ENCODE peak calls at places on chromosomes 16 and 17, in four cellular contexts. One of them, this sample, is unnamed.
A peak's percentile ranks its signal among the peaks of the same experiment; 100 is the strongest.

GRCh38 chr17:38877130-38877851 is 7.4 kb downstream of the LASP1 start:
- DNase-seq in upper lobe of right lung: no peak
- DNase-seq in thoracic aorta: no peak
- DNase-seq in uterus: no peak
- DNase-seq in this sample: no peak

GRCh38 chr16:86466695-86467406 is 43.5 kb upstream of the FOXF1 start:
- DNase-seq in upper lobe of right lung: no peak
- DNase-seq in thoracic aorta: no peak
- DNase-seq in uterus: no peak
- DNase-seq in this sample: peak; percentile 83

GRCh38 chr17:37067555-37068111 is 118.9 kb downstream of the AATF start:
- DNase-seq in thoracic aorta: no peak
- DNase-seq in upper lobe of right lung: no peak
- DNase-seq in uterus: no peak
- DNase-seq in this sample: peak; percentile 31

GRCh38 chr17:45092932-45093430 is 31.9 kb downstream of the NMT1 start:
- DNase-seq in upper lobe of right lung: peak; percentile 82
- DNase-seq in uterus: peak; percentile 84
- DNase-seq in thoracic aorta: peak; percentile 92
- DNase-seq in this sample: peak; percentile 99

GRCh38 chr16:65318138-65318537 is 196.3 kb upstream of the CDH11 start:
- DNase-seq in upper lobe of right lung: no peak
- DNase-seq in uterus: no peak
- DNase-seq in thoracic aorta: no peak
- DNase-seq in this sample: no peak

GRCh38 chr16:50152386-50152806 is 710 bp upstream of the TENT4B start:
- DNase-seq in thoracic aorta: no peak
- DNase-seq in uterus: peak; percentile 46
- DNase-seq in upper lobe of right lung: no peak
- DNase-seq in this sample: no peak

GRCh38 chr17:75323043-75323591 is 33.9 kb upstream of the SLC25A19 start:
- DNase-seq in uterus: peak; percentile 83
- DNase-seq in thoracic aorta: peak; percentile 67
- DNase-seq in upper lobe of right lung: peak; percentile 83
- DNase-seq in this sample: peak; percentile 91

GRCh38 chr17:44122825-44123355 is 551 bp downstream of the HDAC5 start:
- DNase-seq in thoracic aorta: no peak
- DNase-seq in upper lobe of right lung: no peak
- DNase-seq in uterus: no peak
- DNase-seq in this sample: peak; percentile 46

GRCh38 chr16:31480851-31481250 is 2.1 kb upstream of the SLC5A2 start:
- DNase-seq in uterus: no peak
- DNase-seq in thoracic aorta: no peak
- DNase-seq in upper lobe of right lung: peak; percentile 62
- DNase-seq in this sample: no peak

GRCh38 chr17:8290043-8290442 is 1.6 kb downstream of the RANGRF start:
- DNase-seq in uterus: no peak
- DNase-seq in thoracic aorta: no peak
- DNase-seq in upper lobe of right lung: no peak
- DNase-seq in this sample: no peak

GRCh38 chr17:44128383-44128782 is 4.9 kb upstream of the HDAC5 start:
- DNase-seq in thoracic aorta: no peak
- DNase-seq in upper lobe of right lung: no peak
- DNase-seq in uterus: no peak
- DNase-seq in this sample: no peak

GRCh38 chr17:66580601-66581385 is 254.1 kb upstream of the CACNG5 start:
- DNase-seq in thoracic aorta: no peak
- DNase-seq in upper lobe of right lung: no peak
- DNase-seq in uterus: peak; percentile 43
- DNase-seq in this sample: peak; percentile 57

GRCh38 chr17:9512323-9513168 is 63.1 kb downstream of the STX8 start:
- DNase-seq in uterus: no peak
- DNase-seq in thoracic aorta: no peak
- DNase-seq in upper lobe of right lung: no peak
- DNase-seq in this sample: peak; percentile 62

GRCh38 chr16:74936902-74937560 is 47.9 kb downstream of the WDR59 start:
- DNase-seq in thoracic aorta: no peak
- DNase-seq in upper lobe of right lung: no peak
- DNase-seq in uterus: no peak
- DNase-seq in this sample: peak; percentile 56

GRCh38 chr17:22270381-22270780 is 578.1 kb downstream of the KCNJ18 start:
- DNase-seq in thoracic aorta: no peak
- DNase-seq in upper lobe of right lung: no peak
- DNase-seq in uterus: no peak
- DNase-seq in this sample: no peak

GRCh38 chr17:22272363-22273146 is 580.2 kb downstream of the KCNJ18 start:
- DNase-seq in uterus: no peak
- DNase-seq in thoracic aorta: no peak
- DNase-seq in upper lobe of right lung: peak; percentile 10
- DNase-seq in this sample: no peak

GRCh38 chr17:22277595-22277994 is 585.3 kb downstream of the KCNJ18 start:
- DNase-seq in upper lobe of right lung: peak; percentile 31
- DNase-seq in thoracic aorta: no peak
- DNase-seq in uterus: no peak
- DNase-seq in this sample: no peak

GRCh38 chr17:22268912-22269220 is 576.5 kb downstream of the KCNJ18 start:
- DNase-seq in thoracic aorta: no peak
- DNase-seq in upper lobe of right lung: no peak
- DNase-seq in uterus: no peak
- DNase-seq in this sample: no peak

DNA sequence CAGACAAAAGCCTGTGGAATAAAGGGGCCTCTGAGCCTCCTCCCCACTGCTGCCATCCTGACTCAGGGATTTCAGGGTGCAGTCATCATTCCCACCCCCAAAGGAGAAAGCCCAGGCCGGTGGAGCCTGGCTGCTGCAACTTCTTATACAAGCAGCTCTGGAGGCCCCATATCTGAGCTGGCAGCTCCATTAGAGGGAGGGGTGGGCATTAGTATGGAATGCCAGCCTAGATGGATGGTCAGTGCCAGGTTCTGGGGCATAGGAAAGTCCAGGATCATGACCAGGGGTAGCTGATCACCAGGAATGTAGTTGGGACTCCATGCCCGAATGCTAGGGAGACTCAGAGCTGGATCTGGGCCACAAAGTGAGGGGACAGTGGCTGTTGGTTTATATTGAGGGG is 581.0 kb downstream of the KCNJ18 start:
- DNase-seq in uterus: no peak
- DNase-seq in thoracic aorta: no peak
- DNase-seq in upper lobe of right lung: peak; percentile 54
- DNase-seq in this sample: no peak
- H3K9me3 ChIP-seq in uterus: no peaks in the 10 kb centered on the region
- H3K9me3 ChIP-seq in thoracic aorta: no peaks in the 10 kb centered on the region
- H3K9me3 ChIP-seq in upper lobe of right lung: no peaks in the 10 kb centered on the region
- H3K9me3 ChIP-seq in this sample: no peaks in the 10 kb centered on the region

DNA sequence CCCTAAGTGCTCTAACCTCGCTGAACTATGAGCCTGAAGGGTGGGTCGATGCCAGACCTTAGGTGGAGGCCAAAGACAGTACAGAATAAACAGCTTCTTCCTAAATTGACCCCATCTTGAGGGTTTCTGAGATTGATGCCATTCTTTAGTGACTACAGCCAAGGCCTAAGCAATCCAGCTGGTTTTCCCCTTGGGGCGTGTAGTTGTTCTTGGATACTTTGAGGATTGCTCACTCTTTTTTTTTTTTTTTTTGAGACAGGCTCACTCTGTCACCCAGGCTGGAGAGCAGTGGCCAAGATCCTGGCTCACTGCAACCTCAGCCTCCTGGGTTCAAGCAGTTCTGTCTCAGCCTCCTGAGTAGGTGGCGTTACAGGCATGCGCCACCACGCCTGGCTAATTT is 2.0 kb downstream of the OVCA2 start:
- DNase-seq in upper lobe of right lung: no peak
- DNase-seq in thoracic aorta: no peak
- DNase-seq in uterus: no peak
- DNase-seq in this sample: no peak
- H3K27ac ChIP-seq in upper lobe of right lung: no peak overlapping the region
- H3K27ac ChIP-seq in thoracic aorta: no peak overlapping the region
- H3K27ac ChIP-seq in uterus: no peak overlapping the region
- H3K27ac ChIP-seq in this sample: peak overlapping the region; percentile 16

DNA sequence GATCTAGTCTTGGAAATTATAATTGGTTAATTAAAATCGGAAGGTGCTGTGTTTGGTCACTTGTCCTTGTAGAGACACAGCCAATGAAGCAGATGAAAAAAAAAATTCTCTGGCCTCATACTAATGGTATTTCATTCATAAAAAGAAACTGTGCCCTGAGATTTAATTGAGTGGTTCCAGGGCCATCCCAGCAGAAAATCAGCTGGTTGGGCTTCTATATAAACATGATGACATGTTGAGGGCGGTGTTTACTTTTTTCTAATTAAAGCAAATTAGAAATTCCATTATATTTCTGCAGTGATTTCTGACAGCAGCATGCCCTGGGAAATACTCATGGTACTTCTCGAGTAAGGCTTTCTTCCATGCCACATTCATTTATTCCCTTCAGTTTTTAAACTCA is 191.9 kb upstream of the KCNJ16 start:
- DNase-seq in upper lobe of right lung: no peak
- DNase-seq in thoracic aorta: no peak
- DNase-seq in uterus: no peak
- DNase-seq in this sample: no peak
- H3K9me3 ChIP-seq in upper lobe of right lung: no peaks in the 10 kb centered on the region
- H3K9me3 ChIP-seq in thoracic aorta: no peaks in the 10 kb centered on the region
- H3K9me3 ChIP-seq in uterus: no peaks in the 10 kb centered on the region
- H3K9me3 ChIP-seq in this sample: no peaks in the 10 kb centered on the region

GRCh38 chr17:59439261-59439660 is 107.8 kb downstream of the YPEL2 start:
- DNase-seq in upper lobe of right lung: no peak
- DNase-seq in uterus: no peak
- DNase-seq in thoracic aorta: no peak
- DNase-seq in this sample: no peak

GRCh38 chr17:59440757-59441458 is 109.5 kb downstream of the YPEL2 start:
- DNase-seq in upper lobe of right lung: peak; percentile 78
- DNase-seq in uterus: peak; percentile 86
- DNase-seq in thoracic aorta: peak; percentile 96
- DNase-seq in this sample: peak; percentile 93

GRCh38 chr17:59437766-59438165 is 106.3 kb downstream of the YPEL2 start:
- DNase-seq in upper lobe of right lung: no peak
- DNase-seq in thoracic aorta: no peak
- DNase-seq in uterus: no peak
- DNase-seq in this sample: no peak

GRCh38 chr17:59441459-59442096 is 110.1 kb downstream of the YPEL2 start:
- DNase-seq in upper lobe of right lung: no peak
- DNase-seq in uterus: no peak
- DNase-seq in thoracic aorta: no peak
- DNase-seq in this sample: no peak

GRCh38 chr17:59439711-59440110 is 108.3 kb downstream of the YPEL2 start:
- DNase-seq in uterus: no peak
- DNase-seq in upper lobe of right lung: no peak
- DNase-seq in thoracic aorta: no peak
- DNase-seq in this sample: no peak
- H3K27ac ChIP-seq in uterus: peak overlapping the region; percentile 67
- H3K27ac ChIP-seq in upper lobe of right lung: no peak overlapping the region
- H3K27ac ChIP-seq in thoracic aorta: peak overlapping the region; percentile 91
- H3K27ac ChIP-seq in this sample: peak overlapping the region; percentile 20

DNA sequence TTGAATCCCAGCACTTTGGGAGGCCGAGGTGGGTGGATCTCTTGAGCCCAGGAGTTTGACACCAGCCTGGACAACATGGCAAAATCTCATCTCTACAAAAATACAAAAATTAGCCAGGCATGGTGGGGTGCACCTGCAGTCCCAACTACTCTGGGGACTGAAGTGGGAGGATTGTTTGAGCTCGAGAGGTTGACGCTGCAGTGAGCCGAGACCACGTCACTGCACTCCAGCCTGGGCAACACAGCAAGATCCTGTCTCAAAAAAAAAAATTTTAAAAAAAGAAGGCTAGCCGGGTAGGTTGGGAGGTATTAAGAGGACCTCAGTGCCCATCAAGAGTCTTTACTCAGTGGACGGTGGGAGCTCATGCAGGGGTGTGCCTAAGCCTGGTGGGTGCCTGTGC is 3.8 kb upstream of the NPTX1 start:
- DNase-seq in thoracic aorta: no peak
- DNase-seq in upper lobe of right lung: no peak
- DNase-seq in uterus: no peak
- DNase-seq in this sample: no peak
- H3K9me3 ChIP-seq in thoracic aorta: no peaks in the 10 kb centered on the region
- H3K9me3 ChIP-seq in upper lobe of right lung: no peaks in the 10 kb centered on the region
- H3K9me3 ChIP-seq in uterus: no peaks in the 10 kb centered on the region
- H3K9me3 ChIP-seq in this sample: peaks cover 13% of the 10 kb centered on the region

GRCh38 chr16:23900480-23901177 is 64.8 kb downstream of the PRKCB start:
- DNase-seq in uterus: no peak
- DNase-seq in thoracic aorta: no peak
- DNase-seq in upper lobe of right lung: no peak
- DNase-seq in this sample: no peak
- H3K27ac ChIP-seq in uterus: no peak overlapping the region
- H3K27ac ChIP-seq in thoracic aorta: no peak overlapping the region
- H3K27ac ChIP-seq in upper lobe of right lung: no peak overlapping the region
- H3K27ac ChIP-seq in this sample: no peak overlapping the region

DNA sequence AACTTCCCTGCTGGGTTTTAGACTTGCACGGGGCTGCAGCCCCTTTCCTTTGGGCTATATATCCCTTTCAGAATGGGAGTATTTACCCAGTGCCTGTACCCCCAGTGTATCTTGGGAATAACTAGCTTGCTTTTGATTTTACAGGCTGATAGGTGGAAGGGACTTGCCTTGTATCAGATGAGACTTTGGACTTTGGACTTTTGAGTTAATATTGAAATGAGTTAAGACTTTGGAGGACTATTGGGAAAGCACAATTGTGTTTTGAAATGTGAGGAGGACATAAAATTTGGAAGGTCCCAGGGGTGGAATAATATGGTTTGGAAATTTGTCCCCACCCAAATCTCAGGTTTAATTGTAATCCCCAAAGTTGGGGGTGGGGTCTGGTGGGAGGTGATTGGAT is 393.8 kb upstream of the KIF2B start:
- DNase-seq in thoracic aorta: no peak
- DNase-seq in uterus: no peak
- DNase-seq in upper lobe of right lung: no peak
- DNase-seq in this sample: no peak
- H3K9me3 ChIP-seq in thoracic aorta: no peaks in the 10 kb centered on the region
- H3K9me3 ChIP-seq in uterus: no peaks in the 10 kb centered on the region
- H3K9me3 ChIP-seq in upper lobe of right lung: no peaks in the 10 kb centered on the region
- H3K9me3 ChIP-seq in this sample: peaks cover 5% of the 10 kb centered on the region

GRCh38 chr16:20968765-20969164 is 68.2 kb downstream of the LYRM1 start:
- DNase-seq in upper lobe of right lung: no peak
- DNase-seq in uterus: no peak
- DNase-seq in thoracic aorta: no peak
- DNase-seq in this sample: no peak

GRCh38 chr16:20966746-20967145 is 66.2 kb downstream of the LYRM1 start:
- DNase-seq in uterus: no peak
- DNase-seq in upper lobe of right lung: no peak
- DNase-seq in thoracic aorta: no peak
- DNase-seq in this sample: no peak

GRCh38 chr16:20976568-20976967 is 76.0 kb downstream of the LYRM1 start:
- DNase-seq in uterus: no peak
- DNase-seq in upper lobe of right lung: no peak
- DNase-seq in thoracic aorta: no peak
- DNase-seq in this sample: no peak

GRCh38 chr16:20969386-20969785 is 68.8 kb downstream of the LYRM1 start:
- DNase-seq in uterus: no peak
- DNase-seq in upper lobe of right lung: no peak
- DNase-seq in thoracic aorta: no peak
- DNase-seq in this sample: no peak

DNA sequence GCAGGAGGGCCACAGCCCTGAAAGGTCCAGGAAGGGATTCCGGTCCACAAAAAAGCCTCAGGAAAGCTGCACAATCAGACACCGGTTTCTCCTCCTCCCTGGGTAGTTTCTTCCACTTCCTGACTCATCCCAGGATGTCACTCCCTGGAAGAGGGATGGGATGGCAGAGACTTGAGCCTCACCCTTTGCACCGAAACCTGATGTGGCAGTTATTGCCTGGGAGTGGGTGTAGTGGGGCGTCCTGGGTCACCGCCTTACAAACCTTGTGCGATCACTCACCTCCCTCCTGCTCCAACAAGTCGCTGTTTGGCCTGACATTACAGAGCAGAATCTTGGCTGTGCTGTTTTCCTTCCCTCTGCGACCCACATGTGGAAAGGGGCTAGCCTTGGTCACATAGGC is 70.8 kb downstream of the LYRM1 start:
- DNase-seq in uterus: no peak
- DNase-seq in upper lobe of right lung: no peak
- DNase-seq in thoracic aorta: no peak
- DNase-seq in this sample: no peak
- H3K27ac ChIP-seq in uterus: no peak overlapping the region
- H3K27ac ChIP-seq in upper lobe of right lung: no peak overlapping the region
- H3K27ac ChIP-seq in thoracic aorta: no peak overlapping the region
- H3K27ac ChIP-seq in this sample: no peak overlapping the region

This sample was measured in SJSA1.